ENCODE peak calls at places on chromosomes 11 and 22, in four cellular contexts. K is K562, X is IMR-90, E is A549. V is an unnamed sample.

GRCh38 chr11:107665016-107665415 is 46.8 kb downstream of the SLN start:
- DNase-seq in K (no peak), X (no peak), E (no peak), V (no peak)

GRCh38 chr11:62069374-62069773 is 54.4 kb upstream of the INCENP start:
- DNase-seq in K (no peak), X (no peak), E (no peak), V (no peak)

GRCh38 chr11:35540526-35540925 is 15.1 kb upstream of the PAMR1 start:
- DNase-seq in K (no peak), X (peak; percentile 45), E (no peak), V (no peak)

GRCh38 chr22:32600184-32600583 is 125.6 kb downstream of the FBXO7 start:
- DNase-seq in K (no peak), X (no peak), E (no peak), V (no peak)

GRCh38 chr11:14124886-14125285 is 162.4 kb downstream of the SPON1 start:
- DNase-seq in K (no peak), X (no peak), E (no peak), V (no peak)

GRCh38 chr11:7546324-7546791 is 32.6 kb downstream of the PPFIBP2 start:
- DNase-seq in K (no peak), X (peak; percentile 12), E (no peak), V (no peak)

GRCh38 chr22:42347281-42347824 is 76.9 kb upstream of the TCF20 start:
- DNase-seq in K (no peak), X (no peak), E (no peak), V (no peak)

GRCh38 chr22:37428649-37429586 is 1.6 kb upstream of the ELFN2 start:
- DNase-seq in K (peak; percentile 56), X (peak; percentile 43), E (peak; percentile 53), V (peak; percentile 35)

GRCh38 chr22:24925586-24926427 is 20.7 kb downstream of the LHFPL7 start:
- DNase-seq in K (no peak), X (no peak), E (no peak), V (no peak)

GRCh38 chr11:63738720-63739360 is 29.7 kb downstream of the ZFTA start:
- DNase-seq in K (peak; percentile 49), X (peak; percentile 84), E (peak; percentile 83), V (peak; percentile 65)

GRCh38 chr22:49325531-49326395 is 501.9 kb downstream of the BRD1 start:
- DNase-seq in K (no peak), X (no peak), E (no peak), V (no peak)

GRCh38 chr11:124463990-124464389 is 18.5 kb upstream of the OR8B8 start:
- DNase-seq in K (no peak), X (no peak), E (no peak), V (no peak)

GRCh38 chr22:37206841-37207821 is 5.1 kb downstream of the SSTR3 start:
- DNase-seq in K (no peak), X (no peak), E (no peak), V (no peak)

GRCh38 chr11:86743223-86744118 is 56.9 kb upstream of the PRSS23 start:
- DNase-seq in K (peak; percentile 70), X (peak; percentile 99), E (peak; percentile 94), V (peak; percentile 57)

GRCh38 chr22:49960967-49961600 is 512 bp downstream of the PIM3 start:
- DNase-seq in K (no peak), X (no peak), E (peak; percentile 36), V (no peak)

GRCh38 chr11:79113099-79113498 is 327.7 kb downstream of the TENM4 start:
- DNase-seq in K (no peak), X (no peak), E (no peak), V (no peak)

GRCh38 chr22:50303848-50304527 is 3.5 kb downstream of the PLXNB2 start:
- DNase-seq in K (peak; percentile 23), X (no peak), E (peak; percentile 58), V (peak; percentile 23)

GRCh38 chr22:44394246-44395115 is 81.7 kb upstream of the SHISAL1 start:
- DNase-seq in K (no peak), X (no peak), E (no peak), V (no peak)
- TF ChIP-seq MAZ in K (no peak), X (no peak), E (no peak), V (no peak)

GRCh38 chr22:35835998-35836691 is 118.5 kb downstream of the APOL5 start:
- DNase-seq in K (peak; percentile 13), X (peak; percentile 86), E (peak; percentile 75), V (peak; percentile 71)
- TF ChIP-seq MAZ in K (no peak), X (no peak), E (no peak), V (no peak)

DNA sequence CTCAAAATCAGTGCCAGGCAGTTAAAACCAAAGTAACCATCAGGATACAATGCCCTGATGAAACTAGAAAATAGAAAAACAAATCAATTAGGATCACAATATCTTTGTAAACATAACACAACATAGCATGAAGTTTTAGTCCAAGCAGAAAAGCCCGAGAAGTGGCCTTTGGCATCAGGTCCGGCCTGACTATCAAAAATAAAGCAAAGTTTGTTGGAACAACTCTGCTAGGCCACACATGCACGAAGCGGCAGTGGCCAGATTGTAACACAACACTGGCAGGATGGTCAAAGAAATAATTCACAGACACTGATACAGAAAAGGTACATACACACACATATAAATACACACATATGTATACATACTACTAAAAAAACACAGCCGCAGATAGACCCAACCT is 26.9 kb downstream of the CDON start:
- DNase-seq in K (no peak), X (no peak), E (no peak), V (no peak)
- TF ChIP-seq MAZ in K (no peak), X (no peak), E (no peak), V (no peak)

GRCh38 chr11:60788401-60789110 is 3.4 kb downstream of the MS4A10 start:
- DNase-seq in K (no peak), X (no peak), E (no peak), V (no peak)
- TF ChIP-seq MAZ in K (no peak), X (no peak), E (no peak), V (no peak)

DNA sequence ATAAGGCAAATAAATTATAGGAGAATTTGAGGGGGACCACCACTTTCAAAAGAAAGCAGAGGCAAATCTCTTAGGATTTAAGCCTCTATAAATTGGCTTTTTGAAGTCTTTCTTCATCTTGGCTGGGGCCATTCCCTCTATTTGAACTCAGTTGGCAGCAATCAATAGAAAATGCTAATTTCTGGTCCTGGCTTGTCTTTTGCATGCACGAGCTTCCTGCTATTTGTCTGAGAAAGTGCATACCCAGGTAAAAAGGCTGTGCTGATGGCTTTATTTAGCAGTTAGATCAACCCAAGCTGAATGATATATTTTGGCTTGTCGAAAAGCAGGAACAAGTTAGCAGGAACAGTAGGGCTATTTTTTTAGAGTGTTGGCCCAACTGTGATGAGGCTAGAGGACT is 64.1 kb upstream of the GRAMD1B start:
- DNase-seq in K (no peak), X (no peak), E (no peak), V (no peak)
- TF ChIP-seq MAZ in K (no peak), X (no peak), E (no peak), V (no peak)

V was measured in HepG2.